ENCODE peak calls at places on chromosomes 2 and 18, in six cellular contexts. S is stomach, P is fibroblast of pulmonary artery, Q is transverse colon, G is cardiac fibroblast, X is left ventricle myocardium inferior. B is an unnamed sample.
A peak's percentile ranks its signal among the peaks of the same experiment; 100 is the strongest.

GRCh38 chr18:9952633-9953416 is 39.0 kb downstream of the VAPA start:
- DNase-seq in S (no peak), P (no peak), G (no peak), Q (no peak), X (no peak), B (peak; percentile 36)

GRCh38 chr2:143697744-143698143 is 568.5 kb downstream of the ARHGAP15 start:
- DNase-seq in P (no peak), X (no peak), S (no peak), G (no peak), Q (no peak), B (no peak)

GRCh38 chr2:77566582-77566981 is 44.4 kb upstream of the LRRTM4 start:
- DNase-seq in G (no peak), P (no peak), Q (no peak), X (no peak), S (no peak), B (no peak)

GRCh38 chr2:23587330-23587729 is 202.4 kb downstream of the KLHL29 start:
- DNase-seq in S (no peak), P (no peak), G (no peak), Q (no peak), X (no peak), B (no peak)

GRCh38 chr2:47892338-47892730 is 14.0 kb downstream of the FBXO11 start:
- DNase-seq in P (no peak), Q (no peak), S (no peak), G (no peak), X (no peak), B (no peak)

GRCh38 chr18:54739476-54739875 is 88.8 kb upstream of the RAB27B start:
- DNase-seq in Q (no peak), S (no peak), P (peak; percentile 20), X (no peak), G (peak; percentile 51), B (peak; percentile 50)

GRCh38 chr2:215436705-215437570 is 1.1 kb upstream of the FN1 start:
- DNase-seq in G (peak; percentile 72), X (no peak), S (peak; percentile 32), Q (no peak), P (peak; percentile 69), B (peak; percentile 63)

GRCh38 chr2:140353541-140353940 is 1573.4 kb upstream of the NXPH2 start:
- DNase-seq in G (peak; percentile 61), X (no peak), Q (no peak), P (peak; percentile 67), S (no peak), B (peak; percentile 75)

GRCh38 chr2:105598853-105599252 is 145.9 kb upstream of the NCK2 start:
- DNase-seq in S (no peak), G (no peak), X (no peak), Q (no peak), P (no peak), B (no peak)

GRCh38 chr2:30367232-30368070 is 79.6 kb upstream of the LCLAT1 start:
- DNase-seq in X (no peak), P (no peak), Q (no peak), G (no peak), S (no peak), B (peak; percentile 62)

GRCh38 chr18:45686892-45687611 is 36.9 kb upstream of the SLC14A1 start:
- DNase-seq in S (no peak), G (no peak), Q (peak; percentile 32), P (no peak), X (no peak), B (no peak)

GRCh38 chr2:228689049-228689448 is 507.6 kb upstream of the SPHKAP start:
- DNase-seq in S (no peak), P (no peak), G (peak; percentile 36), X (no peak), Q (no peak), B (peak; percentile 9)

GRCh38 chr2:10319892-10320574 is 17.3 kb downstream of the HPCAL1 start:
- DNase-seq in G (no peak), P (no peak), X (no peak), S (no peak), Q (no peak), B (no peak)

GRCh38 chr2:133817680-133818566 is 249.7 kb upstream of the NCKAP5 start:
- DNase-seq in Q (no peak), P (peak; percentile 96), G (peak; percentile 98), S (no peak), X (no peak), B (peak; percentile 99)

GRCh38 chr2:234399451-234400246 is 97.2 kb downstream of the ARL4C start:
- DNase-seq in Q (no peak), S (no peak), P (no peak), G (no peak), X (no peak), B (peak; percentile 27)

GRCh38 chr2:163266772-163267171 is 428.2 kb upstream of the KCNH7 start:
- DNase-seq in P (peak; percentile 92), G (peak; percentile 97), Q (no peak), S (no peak), X (no peak), B (peak; percentile 97)

GRCh38 chr18:48548404-48548771 is 9.6 kb downstream of the CTIF start:
- DNase-seq in X (peak; percentile 28), S (no peak), G (no peak), P (peak; percentile 61), Q (no peak), B (peak; percentile 87)

GRCh38 chr2:187553908-187554703 is at the start of gene TFPI:
- DNase-seq in Q (no peak), P (peak; percentile 84), X (no peak), S (no peak), G (peak; percentile 83), B (peak; percentile 80)

GRCh38 chr2:129849559-129850160 is 129.8 kb upstream of the RAB6C start:
- DNase-seq in X (no peak), G (peak; percentile 88), P (peak; percentile 90), S (no peak), Q (no peak), B (peak; percentile 87)

GRCh38 chr2:161102770-161103450 is 57.3 kb upstream of the TANK start:
- DNase-seq in P (peak; percentile 59), S (no peak), Q (no peak), X (no peak), G (peak; percentile 75), B (peak; percentile 47)

GRCh38 chr18:22983175-22983574 is 50.0 kb downstream of the RBBP8 start:
- DNase-seq in Q (no peak), G (peak; percentile 74), S (no peak), X (no peak), P (peak; percentile 78), B (peak; percentile 81)

GRCh38 chr2:240814946-240815760 is 4.9 kb downstream of the KIF1A start:
- DNase-seq in G (no peak), S (peak; percentile 17), P (no peak), X (peak; percentile 7), Q (no peak), B (no peak)

GRCh38 chr18:9536354-9537152 is 61.2 kb downstream of the RALBP1 start:
- DNase-seq in P (no peak), G (peak; percentile 57), Q (no peak), S (no peak), X (no peak), B (no peak)

DNA sequence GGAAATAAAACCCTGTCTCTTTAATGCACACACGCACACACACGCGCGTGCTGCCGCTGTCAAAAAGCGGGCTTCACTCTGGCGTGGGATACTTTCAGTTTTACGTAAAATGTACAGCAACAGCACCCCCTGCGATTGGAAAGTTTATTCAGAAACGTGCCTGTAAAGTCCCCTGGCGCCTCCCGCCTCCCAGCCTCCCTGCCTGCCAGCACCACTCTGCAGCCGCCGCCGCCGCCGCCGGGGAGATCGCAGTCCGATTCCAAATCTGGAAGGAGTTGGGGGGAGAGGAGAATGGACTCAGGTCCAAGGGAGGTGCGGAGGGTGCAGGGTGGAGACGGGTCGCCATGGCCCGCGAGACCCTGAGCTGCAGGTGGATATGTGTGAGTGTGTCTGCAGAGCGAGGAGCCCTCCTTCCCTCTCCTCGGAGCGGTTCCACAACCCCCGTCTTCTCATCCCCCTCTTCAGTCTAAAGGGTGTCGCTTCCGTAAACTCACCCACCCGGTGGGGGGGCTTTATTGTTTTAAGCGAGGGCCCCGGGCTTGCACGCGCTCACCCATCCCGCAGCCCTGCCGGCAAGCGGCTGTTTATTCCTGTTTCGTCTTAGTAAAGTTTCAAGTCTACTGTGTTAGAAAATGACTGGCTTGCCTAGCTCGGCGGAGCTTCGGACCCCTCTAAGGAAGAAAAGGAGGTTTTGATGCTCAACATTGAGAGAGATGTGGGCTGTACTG is 1.8 kb upstream of the BCL11A start:
- DNase-seq in S (peak; percentile 72), G (peak; percentile 58), P (peak; percentile 80), Q (peak; percentile 80), X (peak; percentile 28), B (peak; percentile 53)
- TF ChIP-seq CTCF in S (no peak), G (peak; percentile 19), P (peak; percentile 46), Q (peak; percentile 31), X (peak; percentile 25), B (peak; percentile 26)

GRCh38 chr18:24413148-24413547 is 13.3 kb upstream of the IMPACT start:
- DNase-seq in S (no peak), P (no peak), Q (no peak), X (no peak), G (no peak), B (peak; percentile 27)
- TF ChIP-seq CTCF in S (no peak), P (peak; percentile 28), Q (no peak), X (peak; percentile 47), G (peak; percentile 28), B (peak; percentile 46)

GRCh38 chr2:237685408-237685807 is 58.0 kb downstream of the LRRFIP1 start:
- DNase-seq in Q (no peak), P (peak; percentile 47), G (peak; percentile 52), X (no peak), S (no peak), B (peak; percentile 42)
- TF ChIP-seq CTCF in Q (peak; percentile 14), P (peak; percentile 44), G (peak; percentile 28), X (peak; percentile 27), S (no peak), B (peak; percentile 45)

GRCh38 chr2:12330916-12331315 is 385.8 kb upstream of the TRIB2 start:
- DNase-seq in P (peak; percentile 56), Q (no peak), S (no peak), G (peak; percentile 78), X (no peak), B (peak; percentile 38)

GRCh38 chr2:12321886-12322285 is 394.9 kb upstream of the TRIB2 start:
- DNase-seq in Q (no peak), G (peak; percentile 52), P (no peak), S (no peak), X (no peak), B (peak; percentile 39)

GRCh38 chr2:12325806-12326205 is 390.9 kb upstream of the TRIB2 start:
- DNase-seq in X (no peak), Q (no peak), S (peak; percentile 53), P (peak; percentile 88), G (peak; percentile 74), B (peak; percentile 41)

GRCh38 chr2:12331698-12332097 is 385.0 kb upstream of the TRIB2 start:
- DNase-seq in S (no peak), G (no peak), X (no peak), Q (no peak), P (no peak), B (no peak)

DNA sequence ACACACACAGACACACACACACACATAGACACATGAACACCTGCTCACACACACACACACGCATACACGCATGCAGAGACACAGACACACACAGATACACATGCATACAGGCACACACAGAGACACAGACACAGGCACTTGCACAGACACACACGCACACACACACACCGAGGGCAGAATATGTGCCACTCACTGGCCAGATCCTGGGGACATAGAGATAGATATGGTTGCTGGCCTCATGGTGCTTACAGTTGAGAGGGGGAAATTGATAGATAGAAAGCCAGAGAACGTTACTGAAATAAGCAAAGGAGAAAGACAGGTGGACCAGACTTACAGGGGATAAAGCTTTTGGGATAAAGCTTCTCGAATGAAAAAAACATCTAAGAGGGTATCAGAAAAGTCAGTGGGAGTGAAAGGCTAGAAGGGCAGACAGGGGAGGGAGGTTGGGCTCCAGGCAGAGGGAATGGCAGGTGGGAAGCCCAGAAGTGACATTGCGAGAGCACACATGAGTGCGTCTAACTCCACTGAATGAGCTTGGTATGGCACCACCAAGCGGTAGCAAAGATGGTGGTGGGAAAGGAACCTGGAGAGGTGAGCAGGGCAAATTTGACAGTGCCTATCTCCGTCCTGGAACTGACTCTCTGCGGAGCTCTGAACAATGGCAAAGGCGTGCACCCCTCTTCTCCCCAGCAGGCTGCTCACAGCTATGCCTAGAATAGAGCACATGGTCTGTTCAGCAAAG is 390.1 kb upstream of the TRIB2 start:
- DNase-seq in S (no peak), X (no peak), G (no peak), P (no peak), Q (no peak), B (no peak)
- TF ChIP-seq CTCF in S (no peak), X (peak; percentile 48), G (no peak), P (no peak), Q (no peak), B (no peak)

B was measured in fibroblast of the aortic adventitia.